ENCODE peak calls at places on chromosomes 2 and 18, in four cellular contexts. X is mammary epithelial cell, A is keratinocyte, V is ascending aorta. K is an unnamed sample.

GRCh38 chr2:61733563-61733962 is 120.3 kb downstream of the FAM161A start:
- DNase-seq in A (no peak), X (no peak), V (no peak), K (peak; percentile 49)

GRCh38 chr2:10194021-10194820 is 71.7 kb downstream of the RRM2 start:
- DNase-seq in V (no peak), A (no peak), X (no peak), K (no peak)

GRCh38 chr18:61893304-61893970 is 630 bp upstream of the RNF152 start:
- DNase-seq in A (no peak), X (peak; percentile 37), V (no peak), K (peak; percentile 40)

GRCh38 chr2:3293221-3293620 is 84.4 kb downstream of the EIPR1 start:
- DNase-seq in V (no peak), A (no peak), X (no peak), K (no peak)

GRCh38 chr2:238872628-238873400 is 24.9 kb downstream of the TWIST2 start:
- DNase-seq in V (no peak), X (no peak), A (no peak), K (no peak)

GRCh38 chr18:59697236-59697932 is at the start of gene CCBE1:
- DNase-seq in X (peak; percentile 78), V (no peak), A (no peak), K (peak; percentile 55)

GRCh38 chr2:161112885-161113284 is 47.3 kb upstream of the TANK start:
- DNase-seq in A (no peak), X (no peak), V (no peak), K (no peak)

GRCh38 chr2:214019229-214019972 is 391.5 kb upstream of the VWC2L start:
- DNase-seq in V (no peak), X (peak; percentile 91), A (peak; percentile 26), K (peak; percentile 96)

GRCh38 chr2:23711979-23712755 is 214.8 kb downstream of the ATAD2B start:
- DNase-seq in X (no peak), V (no peak), A (no peak), K (peak; percentile 75)

GRCh38 chr2:132477962-132478361 is 61.4 kb downstream of the GPR39 start:
- DNase-seq in X (no peak), A (no peak), V (no peak), K (no peak)

GRCh38 chr2:64939332-64939917 is 49.8 kb upstream of the SLC1A4 start:
- DNase-seq in A (no peak), X (no peak), V (no peak), K (no peak)

GRCh38 chr2:234865040-234865439 is 86.8 kb upstream of the SH3BP4 start:
- DNase-seq in V (no peak), A (no peak), X (no peak), K (no peak)

GRCh38 chr18:12651651-12652050 is 6.3 kb downstream of the SPIRE1 start:
- DNase-seq in V (no peak), A (no peak), X (no peak), K (no peak)

GRCh38 chr18:79588636-79589481 is 90.7 kb upstream of the CTDP1 start:
- DNase-seq in V (peak; percentile 82), X (no peak), A (no peak), K (peak; percentile 88)

GRCh38 chr18:72675394-72675793 is 131.3 kb upstream of the CBLN2 start:
- DNase-seq in V (no peak), X (peak; percentile 7), A (no peak), K (no peak)

GRCh38 chr2:238994876-238995275 is 147.0 kb downstream of the TWIST2 start:
- DNase-seq in V (no peak), X (no peak), A (no peak), K (no peak)

GRCh38 chr2:25161055-25161781 is 7.2 kb downstream of the POMC start:
- DNase-seq in X (no peak), A (no peak), V (no peak), K (no peak)

GRCh38 chr2:47023332-47023731 is 107.7 kb upstream of the MCFD2 start:
- DNase-seq in A (no peak), X (no peak), V (no peak), K (no peak)

GRCh38 chr2:178523596-178524134 is 43.4 kb downstream of the PLEKHA3 start:
- DNase-seq in A (no peak), V (no peak), X (no peak), K (no peak)

GRCh38 chr18:70221911-70222278 is 16.4 kb upstream of the RTTN start:
- DNase-seq in X (no peak), A (no peak), V (no peak), K (no peak)

GRCh38 chr18:79884296-79884962 is 67.0 kb downstream of the SLC66A2 start:
- DNase-seq in A (no peak), X (no peak), V (no peak), K (no peak)

GRCh38 chr2:28896906-28897305 is 2.4 kb downstream of the WDR43 start:
- DNase-seq in A (no peak), V (no peak), X (peak; percentile 70), K (peak; percentile 18)
- H3K36me3 ChIP-seq in A (peaks cover 3% of the 10 kb centered on the region), V (no peaks in the 10 kb centered on the region), X (peaks cover 7% of the 10 kb centered on the region), K (no peaks in the 10 kb centered on the region)

GRCh38 chr2:69554981-69555380 is 88.6 kb downstream of the AAK1 start:
- DNase-seq in X (peak; percentile 34), A (no peak), V (no peak), K (no peak)

GRCh38 chr2:69549421-69549820 is 94.1 kb downstream of the AAK1 start:
- DNase-seq in V (no peak), X (peak; percentile 44), A (no peak), K (peak; percentile 40)

GRCh38 chr2:69559696-69560482 is 83.7 kb downstream of the AAK1 start:
- DNase-seq in X (peak; percentile 51), V (no peak), A (peak; percentile 21), K (peak; percentile 41)

GRCh38 chr2:69556008-69556407 is 87.5 kb downstream of the AAK1 start:
- DNase-seq in X (no peak), A (no peak), V (no peak), K (no peak)

GRCh38 chr2:69554568-69554967 is 89.0 kb downstream of the AAK1 start:
- DNase-seq in X (no peak), V (no peak), A (no peak), K (no peak)
- H3K27ac ChIP-seq in X (no peak overlapping the region), V (peak overlapping the region; percentile 1), A (peak overlapping the region; percentile 4), K (no peak overlapping the region)

GRCh38 chr2:127326289-127326945 is 32.5 kb upstream of the ERCC3 start:
- DNase-seq in V (no peak), A (no peak), X (peak; percentile 14), K (no peak)

GRCh38 chr2:127321306-127321705 is 27.4 kb upstream of the ERCC3 start:
- DNase-seq in V (no peak), A (no peak), X (no peak), K (no peak)

GRCh38 chr2:127320067-127320466 is 26.1 kb upstream of the ERCC3 start:
- DNase-seq in V (no peak), A (no peak), X (no peak), K (no peak)

GRCh38 chr2:127324635-127325034 is 30.7 kb upstream of the ERCC3 start:
- DNase-seq in X (peak; percentile 8), A (no peak), V (no peak), K (peak; percentile 34)

DNA sequence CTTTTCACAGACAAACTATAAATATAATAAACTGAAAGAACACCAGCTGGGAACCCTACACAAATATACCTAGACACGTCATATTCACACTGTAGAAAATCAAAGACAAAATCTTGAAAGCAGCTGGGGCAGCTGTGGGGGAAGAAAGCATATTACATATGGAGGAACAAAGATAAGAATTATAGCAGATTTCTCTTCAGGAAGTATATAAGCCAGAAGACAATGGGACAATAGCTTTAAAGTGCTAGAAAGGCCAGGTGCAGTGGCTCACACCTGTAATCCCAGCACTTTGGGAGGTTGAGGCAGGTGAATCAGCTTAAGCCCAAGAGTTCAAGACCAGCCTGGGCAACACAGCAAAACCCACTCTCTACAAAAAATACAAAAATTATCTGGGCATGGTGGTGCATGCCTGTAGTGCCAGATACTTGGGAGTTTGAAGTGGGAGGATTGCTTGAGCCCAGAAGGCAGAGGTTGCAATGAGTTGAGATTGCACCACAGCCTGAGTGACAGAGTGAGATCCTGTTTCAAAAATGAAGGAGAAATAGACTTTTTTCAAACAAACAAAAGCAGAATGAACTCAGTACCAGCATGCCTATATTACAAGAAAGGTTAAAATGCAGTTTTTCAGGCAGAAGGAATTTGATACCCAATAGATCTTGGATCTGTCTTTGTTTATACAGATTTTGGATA is 26.8 kb upstream of the ERCC3 start:
- DNase-seq in X (no peak), A (no peak), V (no peak), K (no peak)
- H3K36me3 ChIP-seq in X (peaks cover 25% of the 10 kb centered on the region), A (peaks cover 14% of the 10 kb centered on the region), V (peaks cover 64% of the 10 kb centered on the region), K (peaks cover 25% of the 10 kb centered on the region)

GRCh38 chr2:136246086-136246669 is 128.2 kb upstream of the CXCR4 start:
- DNase-seq in X (no peak), A (no peak), V (peak; percentile 30), K (peak; percentile 34)
- H3K27ac ChIP-seq in X (no peak overlapping the region), A (no peak overlapping the region), V (no peak overlapping the region), K (no peak overlapping the region)

GRCh38 chr2:230042195-230042594 is 26.5 kb downstream of the SLC16A14 start:
- DNase-seq in V (no peak), X (peak; percentile 22), A (no peak), K (peak; percentile 6)

GRCh38 chr2:230046491-230046890 is 22.2 kb downstream of the SLC16A14 start:
- DNase-seq in X (no peak), A (no peak), V (no peak), K (no peak)

GRCh38 chr2:230043461-230043860 is 25.3 kb downstream of the SLC16A14 start:
- DNase-seq in V (no peak), A (no peak), X (no peak), K (no peak)

GRCh38 chr2:230048010-230048671 is 20.6 kb downstream of the SLC16A14 start:
- DNase-seq in A (no peak), V (no peak), X (peak; percentile 21), K (no peak)

GRCh38 chr2:230043025-230043424 is 25.7 kb downstream of the SLC16A14 start:
- DNase-seq in A (no peak), V (no peak), X (no peak), K (no peak)
- H3K36me3 ChIP-seq in A (no peaks in the 10 kb centered on the region), V (no peaks in the 10 kb centered on the region), X (no peaks in the 10 kb centered on the region), K (no peaks in the 10 kb centered on the region)